ENCODE peak calls at places on chromosomes 12 and 14, in ten cellular contexts. Z is endodermal cell, T is mesendoderm, Y is colonic mucosa, U is neural progenitor cell, R is Karpas-422, B is keratinocyte, E is endothelial cell of umbilical vein, C is MM.1S, M is GM23248. X is an unnamed sample.

GRCh38 chr14:31261859-31262739 is 54.5 kb upstream of the HECTD1 start:
- DNase-seq in Z (no peak), T (no peak), Y (no peak), U (peak), R (peak), B (no peak), E (no peak), C (no peak), M (peak), X (no peak)

GRCh38 chr14:73789996-73790581 is 61.5 kb upstream of the PTGR2 start:
- DNase-seq in Z (no peak), T (no peak), Y (no peak), U (no peak), R (peak), B (no peak), E (peak), C (no peak), M (peak), X (no peak)

GRCh38 chr12:15995801-15996200 is 84.7 kb downstream of the DERA start:
- DNase-seq in Z (no peak), T (no peak), Y (no peak), U (no peak), R (no peak), B (no peak), E (no peak), C (no peak), M (no peak), X (no peak)

GRCh38 chr14:22971152-22971551 is 11.2 kb downstream of the AJUBA start:
- DNase-seq in Z (no peak), T (no peak), Y (no peak), U (no peak), R (no peak), B (no peak), E (no peak), C (no peak), M (no peak), X (no peak)

GRCh38 chr14:104882325-104882973 is 17.4 kb downstream of the CEP170B start:
- DNase-seq in Z (peak), T (peak), Y (peak), U (peak), R (peak), B (peak), E (no peak), C (peak), M (no peak), X (no peak)

GRCh38 chr14:25034803-25035681 is 14.9 kb downstream of the STXBP6 start:
- DNase-seq in Z (no peak), T (no peak), Y (peak), U (no peak), R (no peak), B (no peak), E (no peak), C (no peak), M (no peak), X (no peak)

GRCh38 chr12:62865860-62866407 is 69.0 kb downstream of the PPM1H start:
- DNase-seq in Z (peak), T (peak), Y (no peak), U (peak), R (no peak), B (no peak), E (no peak), C (no peak), M (peak), X (no peak)

GRCh38 chr12:113086249-113087164 is 30.0 kb downstream of the DTX1 start:
- DNase-seq in Z (peak), T (peak), Y (no peak), U (no peak), R (no peak), B (no peak), E (no peak), C (no peak), M (no peak), X (no peak)

GRCh38 chr14:36229262-36229661 is 52.7 kb upstream of the PTCSC3 start:
- DNase-seq in Z (no peak), T (no peak), Y (no peak), U (no peak), R (no peak), B (no peak), E (no peak), C (no peak), M (no peak), X (no peak)

GRCh38 chr12:23204933-23205778 is 580.2 kb downstream of the ETNK1 start:
- DNase-seq in Z (no peak), T (peak), Y (no peak), U (peak), R (peak), B (peak), E (peak), C (peak), M (peak), X (peak)

GRCh38 chr12:80777587-80777986 is 60.9 kb downstream of the MYF5 start:
- DNase-seq in Z (no peak), T (no peak), Y (no peak), U (no peak), R (no peak), B (no peak), E (peak), C (no peak), M (peak), X (no peak)

GRCh38 chr14:86654558-86655184 is 1124.7 kb downstream of the FLRT2 start:
- DNase-seq in Z (peak), T (peak), Y (peak), U (peak), R (peak), B (no peak), E (no peak), C (peak), M (peak), X (no peak)

GRCh38 chr12:57248934-57249742 is 1.8 kb downstream of the STAC3 start:
- DNase-seq in Z (no peak), T (no peak), Y (no peak), U (no peak), R (peak), B (no peak), E (no peak), C (no peak), M (no peak), X (no peak)

GRCh38 chr12:106145539-106146447 is 7.0 kb upstream of the NUAK1 start:
- DNase-seq in Z (peak), T (peak), Y (peak), U (no peak), R (no peak), B (no peak), E (peak), C (no peak), M (no peak), X (no peak)

GRCh38 chr12:30046376-30046775 is 262.6 kb upstream of the TMTC1 start:
- DNase-seq in Z (no peak), T (no peak), Y (no peak), U (no peak), R (no peak), B (no peak), E (no peak), C (no peak), M (no peak), X (no peak)

GRCh38 chr14:100065161-100065871 is at the start of gene EVL:
- DNase-seq in Z (no peak), T (no peak), Y (no peak), U (no peak), R (no peak), B (no peak), E (peak), C (peak), M (no peak), X (peak)
- H3K9ac ChIP-seq in Z (no peak), T (no peak), Y (peak), U (no peak), R (no peak), B (no peak), E (no peak), C (peak), M (no peak), X (peak)

DNA sequence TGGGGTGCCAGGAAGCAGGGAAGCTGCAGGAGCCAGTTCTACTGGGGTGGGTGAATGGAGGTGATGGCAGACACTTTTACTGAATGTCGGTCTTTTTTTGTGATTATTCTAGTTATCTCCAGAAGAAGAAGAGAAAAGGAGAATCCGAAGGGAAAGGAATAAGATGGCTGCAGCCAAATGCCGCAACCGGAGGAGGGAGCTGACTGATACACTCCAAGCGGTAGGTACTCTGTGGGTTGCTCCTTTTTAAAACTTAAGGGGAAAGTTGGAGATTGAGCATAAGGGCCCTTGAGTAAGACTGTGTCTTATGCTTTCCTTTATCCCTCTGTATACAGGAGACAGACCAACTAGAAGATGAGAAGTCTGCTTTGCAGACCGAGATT is 1.8 kb downstream of the FOS start:
- DNase-seq in Z (no peak), T (no peak), Y (no peak), U (no peak), R (no peak), B (no peak), E (no peak), C (no peak), M (peak), X (no peak)
- H3K9ac ChIP-seq in Z (peak), T (peak), Y (peak), U (no peak), R (no peak), B (peak), E (no peak), C (no peak), M (peak), X (no peak)

GRCh38 chr12:132154341-132154761 is 10.1 kb downstream of the NOC4L start:
- DNase-seq in Z (peak), T (peak), Y (no peak), U (peak), R (no peak), B (no peak), E (no peak), C (no peak), M (no peak), X (no peak)

GRCh38 chr12:132154941-132155770 is 10.9 kb downstream of the NOC4L start:
- DNase-seq in Z (no peak), T (peak), Y (no peak), U (peak), R (no peak), B (no peak), E (no peak), C (no peak), M (peak), X (no peak)

GRCh38 chr12:132152921-132153321 is 8.7 kb downstream of the NOC4L start:
- DNase-seq in Z (no peak), T (no peak), Y (no peak), U (no peak), R (no peak), B (no peak), E (no peak), C (no peak), M (no peak), X (no peak)

GRCh38 chr12:132152411-132152821 is 8.2 kb downstream of the NOC4L start:
- DNase-seq in Z (no peak), T (no peak), Y (no peak), U (no peak), R (no peak), B (no peak), E (no peak), C (no peak), M (no peak), X (no peak)

DNA sequence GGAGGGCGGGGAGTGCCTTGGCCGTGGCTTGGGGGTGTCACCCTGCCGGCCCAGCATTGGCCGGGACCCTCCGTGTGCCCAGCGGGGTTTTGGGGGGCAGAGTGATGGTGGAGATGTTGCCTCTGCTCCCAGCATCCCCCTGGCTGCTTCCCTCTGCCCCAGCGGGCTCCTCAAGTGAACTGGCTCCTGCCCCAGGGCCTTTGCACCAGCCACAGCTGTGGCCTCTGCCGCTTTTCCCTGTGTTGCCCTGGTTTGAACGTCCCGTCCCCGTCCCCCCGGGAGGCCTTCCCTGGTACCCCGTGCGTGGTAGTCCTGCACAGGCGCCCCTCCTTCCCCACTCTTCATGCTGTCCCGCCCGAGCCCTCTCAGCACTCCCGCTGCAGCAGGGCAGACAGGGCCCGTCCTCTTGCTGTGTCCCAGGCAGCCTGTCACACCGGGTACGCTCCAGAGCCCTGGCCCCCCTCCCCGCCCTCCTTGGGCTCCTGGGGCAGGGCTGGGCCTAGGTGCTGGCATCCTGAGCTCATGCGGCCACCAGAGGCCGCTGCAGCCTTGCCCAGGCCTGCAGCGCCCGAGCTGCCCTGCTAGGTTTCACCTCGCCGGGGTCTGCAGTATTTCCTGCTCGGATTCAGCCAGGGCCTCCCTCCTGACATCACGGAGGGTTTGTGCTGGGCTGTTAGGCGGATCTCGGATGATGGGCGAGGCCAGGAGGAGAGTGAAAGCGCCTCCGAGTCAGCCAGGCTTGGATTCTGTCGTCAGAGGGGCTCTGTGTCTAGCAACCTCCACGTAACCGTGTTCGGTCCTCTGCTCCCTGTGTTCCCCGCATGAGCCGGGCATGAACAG is 9.5 kb downstream of the NOC4L start:
- DNase-seq in Z (peak), T (peak), Y (peak), U (peak), R (peak), B (no peak), E (peak), C (peak), M (peak), X (no peak)
- H3K9ac ChIP-seq in Z (no peak), T (peak), Y (peak), U (no peak), R (no peak), B (no peak), E (no peak), C (no peak), M (no peak), X (no peak)

DNA sequence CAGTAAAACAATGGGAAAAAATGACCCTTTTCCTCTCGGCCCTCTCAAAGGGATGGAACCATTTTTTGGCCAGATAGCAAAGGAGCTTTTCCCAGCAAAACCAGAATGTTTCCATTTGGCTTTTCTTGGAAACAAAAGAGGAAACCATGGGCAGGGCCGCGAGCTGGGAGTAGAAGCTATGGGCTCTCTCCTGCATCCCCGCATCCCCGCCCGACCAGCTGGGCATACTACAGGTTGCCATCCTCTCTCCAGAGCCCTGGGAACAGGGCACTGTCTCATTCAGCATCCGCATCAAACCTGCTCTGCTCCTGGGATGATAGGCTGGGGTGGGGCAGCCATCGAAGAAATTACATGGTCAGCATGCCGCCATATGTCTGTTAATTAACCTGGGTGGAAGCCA is 20.9 kb downstream of the CD9 start:
- DNase-seq in Z (no peak), T (no peak), Y (no peak), U (no peak), R (no peak), B (no peak), E (no peak), C (no peak), M (no peak), X (no peak)
- H3K9ac ChIP-seq in Z (no peak), T (no peak), Y (peak), U (no peak), R (no peak), B (peak), E (no peak), C (no peak), M (no peak), X (no peak)

DNA sequence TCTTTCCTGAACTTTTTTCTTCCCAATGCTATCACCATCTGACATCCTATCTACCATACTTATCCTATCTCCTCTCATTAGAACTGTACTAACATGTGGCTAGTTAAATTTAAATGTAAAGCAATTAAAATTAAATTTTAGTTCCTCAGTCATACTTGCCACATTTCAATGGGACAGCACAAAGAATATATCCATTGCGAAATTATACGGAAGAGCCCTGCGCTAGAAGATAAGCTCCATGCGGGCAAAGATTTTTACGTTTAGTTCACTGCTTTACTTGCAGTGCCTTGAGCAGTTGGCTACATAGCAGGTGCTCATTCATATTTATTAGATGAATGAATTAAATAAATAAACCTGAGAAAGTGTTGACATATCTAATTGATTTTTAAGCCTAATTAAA is 33.1 kb downstream of the SEC23A start:
- DNase-seq in Z (no peak), T (no peak), Y (no peak), U (no peak), R (no peak), B (no peak), E (no peak), C (no peak), M (no peak), X (no peak)
- H3K9ac ChIP-seq in Z (no peak), T (no peak), Y (no peak), U (no peak), R (no peak), B (no peak), E (no peak), C (no peak), M (no peak), X (no peak)